ENCODE peak calls at places on chromosome 21, in seven cellular contexts. L is T-cell; J is EL; K is thoracic aorta; N is stomach; E is stimulated activated CD4-positive, alpha-beta T cell treated with anti-CD3 and anti-CD28 coated beads, Interleukin-2, amount 100 ng/mL, for 48 hours; T is activated CD8-positive, alpha-beta T cell treated with anti-CD3 and anti-CD28 coated beads for 36 hours. Z is an unnamed sample.

GRCh38 chr21:42513151-42513984 is at the start of gene SLC37A1:
- DNase-seq in L (no peak), J (no peak), K (no peak), N (peak; percentile 64), E (no peak), T (peak; percentile 39), Z (no peak)

GRCh38 chr21:14116080-14116481 is 94.7 kb downstream of the LIPI start:
- DNase-seq in L (no peak), J (no peak), K (no peak), N (no peak), E (no peak), T (no peak), Z (no peak)

GRCh38 chr21:41630249-41630648 is 122.3 kb upstream of the TMPRSS2 start:
- DNase-seq in L (no peak), J (peak; percentile 99), K (no peak), N (no peak), E (no peak), T (no peak), Z (no peak)

GRCh38 chr21:16002872-16003466 is 273.2 kb downstream of the USP25 start:
- DNase-seq in L (no peak), J (peak; percentile 26), K (no peak), N (no peak), E (no peak), T (no peak), Z (no peak)

GRCh38 chr21:45941338-45941710 is 40.2 kb upstream of the COL6A1 start:
- DNase-seq in L (no peak), J (no peak), K (no peak), N (no peak), E (no peak), T (no peak), Z (no peak)

GRCh38 chr21:26837539-26837938 is 7.7 kb downstream of the ADAMTS1 start:
- DNase-seq in L (no peak), J (peak; percentile 23), K (no peak), N (no peak), E (no peak), T (no peak), Z (no peak)

GRCh38 chr21:41510500-41510899 is 2.5 kb upstream of the TMPRSS2 start:
- DNase-seq in L (no peak), J (no peak), K (no peak), N (no peak), E (no peak), T (no peak), Z (no peak)

GRCh38 chr21:30083120-30083945 is 83.3 kb downstream of the CLDN17 start:
- DNase-seq in L (no peak), J (no peak), K (no peak), N (no peak), E (no peak), T (no peak), Z (no peak)